ENCODE peak calls at places on chromosomes 16 and 17, in eight cellular contexts. N, B, T, L, Y, A, C and P are unnamed samples.

GRCh38 chr17:69574257-69575197 is 160.0 kb downstream of the MAP2K6 start:
- DNase-seq in N (no peak), B (no peak), T (no peak), L (no peak), Y (no peak), A (no peak), C (no peak), P (no peak)

GRCh38 chr16:13194766-13195165 is 293.4 kb downstream of the SHISA9 start:
- DNase-seq in N (no peak), B (no peak), T (no peak), L (no peak), Y (no peak), A (no peak), C (no peak), P (no peak)

GRCh38 chr17:4582691-4583090 is 1.6 kb upstream of the SMTNL2 start:
- DNase-seq in N (no peak), B (no peak), T (no peak), L (no peak), Y (no peak), A (no peak), C (no peak), P (no peak)

GRCh38 chr16:38941-39892 is 14.2 kb downstream of the POLR3K start:
- DNase-seq in N (no peak), B (no peak), T (peak), L (peak), Y (peak), A (peak), C (no peak), P (no peak)

GRCh38 chr17:69609495-69610315 is 195.2 kb downstream of the MAP2K6 start:
- DNase-seq in N (no peak), B (no peak), T (peak), L (no peak), Y (no peak), A (no peak), C (no peak), P (peak)

GRCh38 chr16:56910654-56911539 is 21.0 kb upstream of the HERPUD1 start:
- DNase-seq in N (no peak), B (no peak), T (no peak), L (peak), Y (no peak), A (no peak), C (no peak), P (no peak)

GRCh38 chr16:30949655-30950515 is 1.0 kb downstream of the ORAI3 start:
- DNase-seq in N (no peak), B (no peak), T (peak), L (peak), Y (no peak), A (no peak), C (peak), P (peak)

GRCh38 chr16:76389126-76389525 is 111.9 kb downstream of the CNTNAP4 start:
- DNase-seq in N (no peak), B (no peak), T (no peak), L (no peak), Y (no peak), A (no peak), C (no peak), P (no peak)

GRCh38 chr16:31242197-31242596 is 17.6 kb upstream of the ITGAM start:
- DNase-seq in N (no peak), B (no peak), T (no peak), L (no peak), Y (no peak), A (no peak), C (no peak), P (no peak)

GRCh38 chr16:85276741-85277140 is 164.5 kb upstream of the CIBAR2 start:
- DNase-seq in N (no peak), B (no peak), T (no peak), L (no peak), Y (no peak), A (no peak), C (no peak), P (no peak)

GRCh38 chr17:40103742-40104095 is 3.3 kb upstream of the NR1D1 start:
- DNase-seq in N (no peak), B (no peak), T (no peak), L (no peak), Y (no peak), A (no peak), C (no peak), P (no peak)

GRCh38 chr16:85613609-85614337 is 651 bp downstream of the GSE1 start:
- DNase-seq in N (no peak), B (no peak), T (peak), L (peak), Y (peak), A (no peak), C (no peak), P (no peak)

GRCh38 chr16:68072038-68072695 is 13.0 kb upstream of the NFATC3 start:
- DNase-seq in N (peak), B (no peak), T (peak), L (peak), Y (no peak), A (no peak), C (no peak), P (no peak)

GRCh38 chr16:1019234-1019933 is 37.8 kb downstream of the SOX8 start:
- DNase-seq in N (no peak), B (no peak), T (no peak), L (no peak), Y (no peak), A (no peak), C (no peak), P (peak)

GRCh38 chr17:76262732-76263344 is 2.3 kb upstream of the UBALD2 start:
- DNase-seq in N (no peak), B (no peak), T (peak), L (peak), Y (peak), A (no peak), C (no peak), P (no peak)

GRCh38 chr17:43759836-43760235 is 1.2 kb upstream of the SOST start:
- DNase-seq in N (no peak), B (no peak), T (no peak), L (no peak), Y (no peak), A (no peak), C (no peak), P (no peak)

GRCh38 chr17:48903401-48903800 is 4.8 kb upstream of the UBE2Z start:
- DNase-seq in N (no peak), B (no peak), T (no peak), L (no peak), Y (no peak), A (no peak), C (no peak), P (no peak)

GRCh38 chr16:49564577-49565224 is 191.1 kb downstream of the C16orf78 start:
- DNase-seq in N (no peak), B (no peak), T (no peak), L (no peak), Y (no peak), A (no peak), C (no peak), P (no peak)

GRCh38 chr16:666572-666971 is 1.4 kb upstream of the RHOT2 start:
- DNase-seq in N (no peak), B (no peak), T (no peak), L (no peak), Y (no peak), A (no peak), C (no peak), P (no peak)

GRCh38 chr16:64311241-64311640 is 810.6 kb downstream of the CDH11 start:
- DNase-seq in N (no peak), B (no peak), T (no peak), L (no peak), Y (no peak), A (no peak), C (no peak), P (no peak)

GRCh38 chr17:51828901-51829300 is 329.6 kb downstream of the CA10 start:
- DNase-seq in N (no peak), B (no peak), T (no peak), L (no peak), Y (no peak), A (no peak), C (no peak), P (no peak)

GRCh38 chr17:55783684-55784245 is 32.9 kb downstream of the PCTP start:
- DNase-seq in N (no peak), B (no peak), T (no peak), L (no peak), Y (no peak), A (no peak), C (no peak), P (peak)

GRCh38 chr17:45050680-45051059 is 762 bp downstream of the DCAKD start:
- DNase-seq in N (no peak), B (no peak), T (peak), L (no peak), Y (no peak), A (no peak), C (no peak), P (no peak)

GRCh38 chr16:55147401-55147800 is 176.6 kb upstream of the IRX6 start:
- DNase-seq in N (no peak), B (no peak), T (no peak), L (no peak), Y (no peak), A (no peak), C (no peak), P (no peak)

GRCh38 chr17:2192367-2193028 is 111.1 kb downstream of the SMG6 start:
- DNase-seq in N (no peak), B (peak), T (peak), L (no peak), Y (peak), A (no peak), C (no peak), P (peak)

GRCh38 chr17:59504821-59505220 is 60.6 kb upstream of the DHX40 start:
- DNase-seq in N (peak), B (no peak), T (no peak), L (no peak), Y (no peak), A (no peak), C (no peak), P (no peak)

GRCh38 chr17:60743812-60744211 is 66.2 kb downstream of the BCAS3 start:
- DNase-seq in N (no peak), B (no peak), T (no peak), L (no peak), Y (no peak), A (no peak), C (no peak), P (no peak)

GRCh38 chr17:35578929-35579448 is 618 bp upstream of the PEX12 start:
- DNase-seq in N (no peak), B (no peak), T (peak), L (no peak), Y (peak), A (no peak), C (no peak), P (no peak)

GRCh38 chr16:28131743-28132393 is 68.4 kb upstream of the GSG1L start:
- DNase-seq in N (no peak), B (no peak), T (no peak), L (no peak), Y (no peak), A (no peak), C (no peak), P (no peak)

GRCh38 chr17:41178341-41178740 is 320 bp upstream of the KRTAP4-2 start:
- DNase-seq in N (no peak), B (no peak), T (no peak), L (no peak), Y (no peak), A (no peak), C (no peak), P (no peak)

GRCh38 chr17:57939797-57940196 is 15.4 kb downstream of the CUEDC1 start:
- DNase-seq in N (no peak), B (no peak), T (peak), L (peak), Y (no peak), A (peak), C (no peak), P (no peak)

GRCh38 chr17:49555495-49556018 is 20.1 kb upstream of the NXPH3 start:
- DNase-seq in N (no peak), B (no peak), T (no peak), L (no peak), Y (no peak), A (no peak), C (no peak), P (no peak)

GRCh38 chr16:53745126-53745525 is 41.2 kb downstream of the FTO start:
- DNase-seq in N (no peak), B (no peak), T (no peak), L (no peak), Y (no peak), A (no peak), C (no peak), P (no peak)